ENCODE peak calls at places on chromosomes 2 and 18, in nine cellular contexts. G is CD8-positive, alpha-beta T cell; W is body of pancreas; Y is lower leg skin; V is fibroblast of pulmonary artery; P is astrocyte of the spinal cord; O is skeletal muscle cell; X is SJSA1; J is epithelial cell of proximal tubule. C is an unnamed sample.

GRCh38 chr2:163800889-163801498 is 65.2 kb upstream of the FIGN start:
- DNase-seq in V (peak), G (no peak), J (no peak), X (peak), O (peak), P (peak), W (peak), Y (no peak), C (no peak)

GRCh38 chr2:14872779-14873325 is 240.3 kb downstream of the LRATD1 start:
- DNase-seq in X (no peak), J (no peak), G (no peak), P (no peak), Y (no peak), O (no peak), W (no peak), V (no peak), C (no peak)

GRCh38 chr18:77101410-77102245 is 31.0 kb downstream of the MBP start:
- DNase-seq in O (peak), G (peak), Y (peak), W (peak), J (peak), P (peak), X (peak), V (peak), C (peak)

GRCh38 chr2:198710562-198710961 is 747.2 kb downstream of the SATB2 start:
- DNase-seq in Y (no peak), V (no peak), J (no peak), G (no peak), W (no peak), P (no peak), X (no peak), O (no peak), C (no peak)

GRCh38 chr18:50662177-50662576 is 102.3 kb downstream of the MAPK4 start:
- DNase-seq in P (no peak), O (no peak), G (no peak), X (no peak), Y (no peak), J (no peak), V (peak), W (peak), C (no peak)

GRCh38 chr18:56696966-56697365 is 45.8 kb downstream of the WDR7 start:
- DNase-seq in Y (no peak), X (no peak), O (no peak), G (no peak), V (peak), W (no peak), P (no peak), J (no peak), C (peak)

GRCh38 chr2:47950340-47951280 is 44.3 kb upstream of the FBXO11 start:
- DNase-seq in P (no peak), O (peak), J (no peak), X (no peak), V (peak), G (no peak), W (no peak), Y (no peak), C (no peak)

GRCh38 chr2:85772019-85772745 is 18.4 kb downstream of the ATOH8 start:
- DNase-seq in Y (peak), O (peak), J (peak), V (peak), P (peak), G (no peak), W (peak), X (peak), C (peak)

GRCh38 chr2:10912796-10913445 is 1.2 kb downstream of the KCNF1 start:
- DNase-seq in V (no peak), X (no peak), W (no peak), P (no peak), G (no peak), Y (peak), J (no peak), O (no peak), C (no peak)

GRCh38 chr2:150976604-150977003 is 285.1 kb downstream of the RBM43 start:
- DNase-seq in G (no peak), V (no peak), X (no peak), O (no peak), P (no peak), W (no peak), Y (no peak), J (no peak), C (no peak)

GRCh38 chr2:45983213-45983612 is 314.0 kb upstream of the EPAS1 start:
- DNase-seq in Y (no peak), X (peak), W (no peak), V (no peak), G (no peak), J (no peak), O (no peak), P (no peak), C (no peak)

GRCh38 chr2:134407154-134407890 is 153.4 kb downstream of the MGAT5 start:
- DNase-seq in O (no peak), Y (no peak), J (no peak), V (no peak), W (no peak), P (no peak), G (no peak), X (no peak), C (no peak)

GRCh38 chr2:129408570-129408969 is 570.9 kb upstream of the RAB6C start:
- DNase-seq in X (no peak), G (no peak), Y (no peak), P (no peak), O (no peak), J (no peak), V (no peak), W (no peak), C (no peak)

GRCh38 chr18:49690307-49690706 is 123.0 kb downstream of the ACAA2 start:
- DNase-seq in O (peak), V (peak), X (peak), P (peak), J (peak), Y (no peak), G (no peak), W (no peak), C (peak)

GRCh38 chr2:86280191-86280667 is 57.2 kb downstream of the REEP1 start:
- DNase-seq in Y (no peak), X (no peak), W (no peak), P (peak), G (no peak), O (no peak), J (no peak), V (no peak), C (no peak)

GRCh38 chr2:69616755-69617154 is 26.8 kb downstream of the AAK1 start:
- DNase-seq in G (no peak), X (no peak), P (no peak), Y (no peak), J (no peak), V (no peak), W (no peak), O (no peak), C (no peak)

GRCh38 chr2:189142893-189143759 is 36.4 kb downstream of the COL5A2 start:
- DNase-seq in V (peak), O (no peak), X (peak), P (no peak), G (peak), Y (no peak), W (peak), J (peak), C (no peak)

GRCh38 chr2:228681426-228681825 is 499.9 kb upstream of the SPHKAP start:
- DNase-seq in P (peak), V (peak), X (no peak), J (peak), W (peak), Y (no peak), O (no peak), G (no peak), C (no peak)

GRCh38 chr2:98012561-98012979 is 16.8 kb upstream of the TMEM131 start:
- DNase-seq in J (no peak), Y (no peak), X (no peak), P (no peak), G (no peak), O (no peak), V (no peak), W (no peak), C (no peak)

GRCh38 chr2:82986899-82987298 is 1472.2 kb downstream of the SUCLG1 start:
- DNase-seq in P (no peak), O (no peak), V (no peak), J (no peak), G (no peak), W (no peak), X (no peak), Y (no peak), C (no peak)

GRCh38 chr2:213353419-213353818 is 69.2 kb downstream of the SPAG16 start:
- DNase-seq in V (no peak), O (no peak), J (no peak), X (no peak), Y (no peak), G (no peak), P (no peak), W (no peak), C (no peak)

DNA sequence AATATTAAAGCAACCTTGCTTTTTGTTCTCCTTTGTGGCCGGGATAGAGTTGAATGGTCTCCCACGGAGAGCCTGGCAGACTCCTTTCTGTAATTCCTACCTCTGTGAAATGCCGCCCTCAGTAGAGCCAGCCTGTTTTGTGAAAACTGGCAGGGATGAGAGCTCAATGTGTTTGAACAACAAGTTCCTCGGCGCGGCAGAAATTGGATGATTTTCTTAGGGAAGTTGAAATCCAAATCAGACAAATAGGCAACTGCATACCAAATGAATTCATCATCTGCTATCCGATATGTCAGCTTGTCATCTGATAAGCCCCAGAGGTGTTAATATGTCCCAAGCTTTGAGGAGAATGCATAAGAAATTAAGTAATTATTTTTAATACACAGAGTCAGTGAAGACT is 82.6 kb upstream of the REV1 start:
- DNase-seq in P (peak), Y (no peak), G (no peak), X (no peak), W (no peak), V (no peak), J (no peak), O (no peak), C (no peak)
- H3K4me3 ChIP-seq in P (no peak), Y (no peak), G (no peak), X (no peak), W (no peak), V (no peak), J (no peak), O (no peak), C (no peak)

DNA sequence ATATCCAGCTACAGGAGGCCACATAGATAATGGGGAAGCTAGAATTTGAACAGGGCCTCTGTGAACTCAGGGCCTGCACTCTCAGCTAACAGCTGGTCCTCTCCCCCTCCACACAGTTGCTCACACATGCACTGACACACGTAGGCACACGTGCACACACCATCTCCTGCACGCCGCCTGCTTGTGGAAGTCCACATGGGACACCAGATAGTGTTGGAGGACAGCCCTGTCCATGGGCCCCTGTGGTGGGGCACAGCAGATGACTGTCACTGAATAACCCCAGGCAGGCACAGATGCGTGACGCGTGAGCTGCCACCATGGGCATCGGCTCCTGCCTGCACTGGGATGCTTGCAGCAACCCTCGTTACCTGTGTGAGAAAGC is 52.9 kb downstream of the ADI1 start:
- DNase-seq in W (no peak), G (no peak), Y (no peak), X (no peak), O (no peak), P (no peak), V (peak), J (no peak), C (no peak)
- H3K4me3 ChIP-seq in W (no peak), G (no peak), Y (no peak), X (no peak), O (no peak), P (no peak), V (no peak), J (no peak), C (no peak)

DNA sequence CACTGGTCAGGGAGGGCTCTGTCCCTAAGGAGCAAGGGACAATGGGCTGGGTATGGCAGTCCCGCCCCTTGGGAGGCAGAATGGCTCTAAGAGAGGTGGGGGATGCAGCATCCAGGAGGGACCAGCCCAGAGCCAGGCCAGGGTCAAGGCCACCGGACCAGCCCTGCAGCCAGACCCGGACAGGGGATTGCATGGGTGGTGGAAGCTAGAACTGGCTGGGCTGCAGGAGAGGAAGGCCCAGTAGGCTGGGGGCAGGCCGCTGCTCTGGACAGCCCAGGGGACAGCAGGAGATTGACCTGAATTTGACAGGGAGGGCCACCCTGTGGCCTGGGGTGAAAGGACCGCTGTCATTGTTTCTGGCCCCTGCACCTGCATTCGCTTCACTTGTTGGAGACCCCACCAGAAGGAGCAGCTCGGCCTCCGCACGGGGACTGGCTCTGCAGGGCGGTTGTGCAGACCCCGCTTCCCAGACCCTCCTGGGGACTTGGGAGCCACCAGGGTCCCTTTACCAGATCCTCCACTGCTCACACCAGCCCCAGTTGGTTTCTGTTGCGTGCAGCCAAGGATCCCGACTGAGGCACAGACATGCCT is 14.6 kb downstream of the RAMP1 start:
- DNase-seq in Y (peak), J (no peak), X (no peak), O (no peak), G (no peak), P (no peak), V (no peak), W (no peak), C (no peak)
- H3K4me3 ChIP-seq in Y (no peak), J (no peak), X (no peak), O (no peak), G (no peak), P (no peak), V (no peak), W (no peak), C (no peak)

DNA sequence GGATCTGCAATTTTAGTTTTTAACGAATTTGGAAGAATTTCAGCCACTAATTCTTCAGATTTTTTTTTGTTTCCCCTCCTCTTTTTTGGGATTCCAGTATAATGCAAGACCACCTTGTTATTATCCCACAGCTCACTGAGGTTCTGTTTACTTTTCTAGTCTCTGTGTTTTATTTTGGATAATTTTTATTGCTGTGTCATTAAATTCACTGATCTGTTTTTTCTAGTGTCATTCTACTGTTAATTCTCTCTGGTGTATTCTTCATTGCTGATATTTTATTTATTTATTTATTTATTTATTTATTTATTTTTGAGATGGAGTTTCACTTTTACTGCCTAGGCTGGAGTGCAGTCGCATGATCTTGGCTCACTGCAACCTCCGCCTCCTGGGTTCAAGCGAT is 32.2 kb downstream of the UBR3 start:
- DNase-seq in X (no peak), P (no peak), Y (no peak), W (no peak), G (no peak), O (no peak), V (no peak), J (no peak), C (no peak)
- H3K4me3 ChIP-seq in X (no peak), P (no peak), Y (no peak), W (no peak), G (no peak), O (no peak), V (no peak), J (no peak), C (no peak)

GRCh38 chr2:39490586-39490985 is 53.5 kb upstream of the MAP4K3 start:
- DNase-seq in O (no peak), Y (no peak), W (no peak), G (no peak), V (no peak), X (no peak), P (no peak), J (no peak), C (no peak)

GRCh38 chr2:39494784-39495251 is 57.7 kb upstream of the MAP4K3 start:
- DNase-seq in V (peak), O (peak), Y (no peak), P (peak), G (no peak), W (no peak), X (peak), J (peak), C (no peak)

GRCh38 chr2:39492701-39493100 is 55.6 kb upstream of the MAP4K3 start:
- DNase-seq in P (no peak), X (no peak), V (no peak), O (no peak), Y (no peak), G (no peak), W (no peak), J (no peak), C (no peak)

GRCh38 chr2:39491653-39492052 is 54.6 kb upstream of the MAP4K3 start:
- DNase-seq in V (no peak), O (no peak), Y (no peak), G (no peak), W (no peak), P (no peak), J (no peak), X (no peak), C (no peak)

DNA sequence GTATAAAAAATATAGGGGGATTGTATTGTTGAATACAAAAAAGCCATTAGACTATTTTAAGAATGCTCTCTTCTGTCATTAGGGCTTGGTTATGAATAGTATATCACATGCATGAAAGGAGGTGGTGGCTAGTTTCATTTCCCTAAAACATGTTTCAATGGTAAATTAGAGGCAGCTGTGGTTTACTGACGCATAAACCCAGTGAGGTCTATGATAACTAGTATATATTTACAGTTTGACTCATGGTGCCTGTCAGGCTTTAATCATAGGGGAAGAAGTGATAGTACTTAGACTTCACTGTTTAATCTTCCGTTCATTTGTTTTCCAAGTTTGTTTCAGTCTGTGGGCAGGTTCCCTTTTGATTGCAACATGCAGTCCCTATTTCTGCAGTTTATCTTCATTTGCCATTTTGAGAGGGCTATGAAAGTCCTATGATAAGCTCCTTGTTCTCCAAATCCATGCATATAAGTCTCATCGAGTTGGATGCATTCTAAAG is 55.1 kb upstream of the MAP4K3 start:
- DNase-seq in G (no peak), Y (no peak), V (peak), O (peak), W (peak), P (peak), X (no peak), J (peak), C (peak)
- H3K4me3 ChIP-seq in G (no peak), Y (no peak), V (no peak), O (no peak), W (no peak), P (no peak), X (no peak), J (no peak), C (no peak)

DNA sequence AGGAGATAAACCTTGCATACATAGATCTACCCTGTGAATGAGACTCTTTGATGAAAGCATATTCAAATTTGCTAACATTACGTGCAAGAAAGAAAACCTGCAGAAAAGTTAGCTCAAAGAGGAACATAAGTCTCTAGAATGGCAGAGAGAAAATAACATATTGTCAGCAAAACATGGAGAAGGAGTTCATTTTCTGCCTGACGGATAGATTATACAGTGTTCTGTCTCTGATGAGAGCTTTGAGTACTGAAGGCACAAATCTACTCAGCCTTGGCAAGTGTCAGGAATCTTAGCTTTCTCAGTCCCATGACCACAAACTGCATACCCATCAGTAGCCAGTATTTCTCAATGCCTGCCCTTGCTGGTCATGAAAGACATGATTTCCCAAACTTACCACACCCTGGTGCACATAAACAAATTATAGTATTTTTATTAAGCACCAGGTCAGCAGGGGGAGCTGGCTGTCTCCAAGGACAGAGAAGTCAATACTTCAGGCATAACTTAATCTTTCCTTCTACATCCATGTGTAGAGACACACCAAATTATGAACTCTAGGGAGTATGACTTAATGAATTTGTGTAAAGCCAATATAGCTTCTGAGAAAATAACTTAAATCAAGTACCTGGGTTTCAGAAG is 401.2 kb upstream of the SOX11 start:
- DNase-seq in Y (no peak), G (no peak), O (no peak), V (no peak), W (no peak), P (peak), X (no peak), J (no peak), C (no peak)
- H3K4me3 ChIP-seq in Y (no peak), G (no peak), O (no peak), V (no peak), W (no peak), P (no peak), X (no peak), J (no peak), C (no peak)

GRCh38 chr2:74499940-74500577 is 656 bp upstream of the LBX2 start:
- DNase-seq in W (no peak), V (no peak), Y (no peak), J (no peak), O (no peak), G (no peak), P (no peak), X (no peak), C (no peak)
- H3K4me3 ChIP-seq in W (no peak), V (no peak), Y (no peak), J (peak), O (peak), G (no peak), P (no peak), X (no peak), C (no peak)

GRCh38 chr2:55155764-55156221 is 76.3 kb downstream of the CLHC1 start:
- DNase-seq in Y (no peak), W (no peak), G (no peak), O (no peak), X (no peak), P (peak), J (no peak), V (no peak), C (no peak)
- H3K4me3 ChIP-seq in Y (no peak), W (no peak), G (no peak), O (no peak), X (no peak), P (no peak), J (no peak), V (no peak), C (no peak)

GRCh38 chr18:39772155-39772919 is 2182.7 kb upstream of the PIK3C3 start:
- DNase-seq in J (no peak), V (peak), G (no peak), P (peak), W (no peak), X (no peak), Y (no peak), O (peak), C (no peak)

GRCh38 chr18:39776766-39777165 is 2178.3 kb upstream of the PIK3C3 start:
- DNase-seq in W (no peak), X (no peak), G (no peak), O (no peak), J (peak), P (no peak), V (no peak), Y (no peak), C (no peak)

GRCh38 chr18:39770399-39770798 is 2184.6 kb upstream of the PIK3C3 start:
- DNase-seq in X (no peak), Y (no peak), O (no peak), P (no peak), W (no peak), V (no peak), J (no peak), G (no peak), C (no peak)

GRCh38 chr18:39774957-39775582 is 2180.0 kb upstream of the PIK3C3 start:
- DNase-seq in W (no peak), J (no peak), P (no peak), X (no peak), V (no peak), O (no peak), G (no peak), Y (no peak), C (no peak)

GRCh38 chr18:39773656-39774055 is 2181.4 kb upstream of the PIK3C3 start:
- DNase-seq in G (no peak), V (no peak), O (peak), P (peak), W (no peak), X (no peak), Y (no peak), J (no peak), C (no peak)
- H3K4me3 ChIP-seq in G (no peak), V (no peak), O (no peak), P (no peak), W (no peak), X (no peak), Y (no peak), J (no peak), C (no peak)

GRCh38 chr2:74046441-74046840 is 61.7 kb downstream of the TET3 start:
- DNase-seq in Y (no peak), O (no peak), P (no peak), X (no peak), W (no peak), G (no peak), V (no peak), J (no peak), C (no peak)
- H3K4me3 ChIP-seq in Y (no peak), O (no peak), P (no peak), X (no peak), W (no peak), G (no peak), V (no peak), J (no peak), C (no peak)

C was measured in keratinocyte.